ENCODE peak calls at places on chromosomes 16 and 17, in four cellular contexts. One of them, this sample, is unnamed.

GRCh38 chr17:82302991-82303943 is 14.1 kb downstream of the CD7 start:
- DNase-seq in heart right ventricle: no peak
- DNase-seq in AG10803: no peak
- DNase-seq in pancreas: no peak
- DNase-seq in this sample: no peak

GRCh38 chr17:29149431-29150064 is 30.6 kb downstream of the MYO18A start:
- DNase-seq in heart right ventricle: no peak
- DNase-seq in AG10803: no peak
- DNase-seq in pancreas: no peak
- DNase-seq in this sample: peak

GRCh38 chr16:29007865-29008593 is 23.2 kb downstream of the LAT start:
- DNase-seq in heart right ventricle: no peak
- DNase-seq in AG10803: peak
- DNase-seq in pancreas: no peak
- DNase-seq in this sample: no peak

GRCh38 chr17:44386182-44386525 is 3.3 kb downstream of the ITGA2B start:
- DNase-seq in heart right ventricle: no peak
- DNase-seq in AG10803: no peak
- DNase-seq in pancreas: no peak
- DNase-seq in this sample: no peak

GRCh38 chr16:48734220-48734619 is 124.2 kb upstream of the N4BP1 start:
- DNase-seq in heart right ventricle: no peak
- DNase-seq in AG10803: no peak
- DNase-seq in pancreas: no peak
- DNase-seq in this sample: no peak

GRCh38 chr17:59668816-59669215 is 38.4 kb downstream of the PTRH2 start:
- DNase-seq in heart right ventricle: no peak
- DNase-seq in AG10803: peak
- DNase-seq in pancreas: no peak
- DNase-seq in this sample: no peak

GRCh38 chr17:77306048-77306789 is 165.4 kb downstream of the SEC14L1 start:
- DNase-seq in heart right ventricle: no peak
- DNase-seq in AG10803: no peak
- DNase-seq in pancreas: no peak
- DNase-seq in this sample: no peak

GRCh38 chr17:54085934-54086333 is 263.2 kb downstream of the KIF2B start:
- DNase-seq in heart right ventricle: no peak
- DNase-seq in AG10803: no peak
- DNase-seq in pancreas: no peak
- DNase-seq in this sample: no peak

GRCh38 chr17:71338396-71338795 is 782.4 kb upstream of the SOX9 start:
- DNase-seq in heart right ventricle: no peak
- DNase-seq in AG10803: peak
- DNase-seq in pancreas: no peak
- DNase-seq in this sample: no peak

GRCh38 chr17:46783031-46783593 is 35.4 kb downstream of the WNT3 start:
- DNase-seq in heart right ventricle: no peak
- DNase-seq in AG10803: no peak
- DNase-seq in pancreas: peak
- DNase-seq in this sample: no peak

GRCh38 chr16:8859913-8860881 is 8.6 kb downstream of the CARHSP1 start:
- DNase-seq in heart right ventricle: no peak
- DNase-seq in AG10803: peak
- DNase-seq in pancreas: no peak
- DNase-seq in this sample: peak

GRCh38 chr17:57436565-57436964 is 180.2 kb downstream of the MSI2 start:
- DNase-seq in heart right ventricle: no peak
- DNase-seq in AG10803: no peak
- DNase-seq in pancreas: no peak
- DNase-seq in this sample: no peak

GRCh38 chr17:2347805-2348685 is 10.7 kb downstream of the SGSM2 start:
- DNase-seq in heart right ventricle: no peak
- DNase-seq in AG10803: peak
- DNase-seq in pancreas: no peak
- DNase-seq in this sample: no peak

GRCh38 chr17:19383681-19384470 is 3.1 kb downstream of the MFAP4 start:
- DNase-seq in heart right ventricle: no peak
- DNase-seq in AG10803: peak
- DNase-seq in pancreas: no peak
- DNase-seq in this sample: peak

GRCh38 chr17:76956846-76957540 is 88.8 kb downstream of the MGAT5B start:
- DNase-seq in heart right ventricle: no peak
- DNase-seq in AG10803: no peak
- DNase-seq in pancreas: no peak
- DNase-seq in this sample: no peak

GRCh38 chr17:58336456-58337094 is 8.0 kb upstream of the TSPOAP1 start:
- DNase-seq in heart right ventricle: no peak
- DNase-seq in AG10803: peak
- DNase-seq in pancreas: no peak
- DNase-seq in this sample: no peak

GRCh38 chr16:27945233-27945975 is 118.1 kb downstream of the GSG1L start:
- DNase-seq in heart right ventricle: no peak
- DNase-seq in AG10803: no peak
- DNase-seq in pancreas: no peak
- DNase-seq in this sample: no peak

GRCh38 chr16:60686824-60687223 is 1349.4 kb downstream of the CDH8 start:
- DNase-seq in heart right ventricle: no peak
- DNase-seq in AG10803: no peak
- DNase-seq in pancreas: no peak
- DNase-seq in this sample: no peak
- TF ChIP-seq CTCF in heart right ventricle: no peak
- TF ChIP-seq CTCF in AG10803: no peak
- TF ChIP-seq CTCF in pancreas: no peak
- TF ChIP-seq CTCF in this sample: no peak

GRCh38 chr16:84746231-84746630 is 46.4 kb downstream of the USP10 start:
- DNase-seq in heart right ventricle: no peak
- DNase-seq in AG10803: no peak
- DNase-seq in pancreas: no peak
- DNase-seq in this sample: no peak

GRCh38 chr16:84746875-84747274 is 47.1 kb downstream of the USP10 start:
- DNase-seq in heart right ventricle: no peak
- DNase-seq in AG10803: no peak
- DNase-seq in pancreas: no peak
- DNase-seq in this sample: no peak

GRCh38 chr16:84751241-84751640 is 51.4 kb downstream of the USP10 start:
- DNase-seq in heart right ventricle: no peak
- DNase-seq in AG10803: no peak
- DNase-seq in pancreas: no peak
- DNase-seq in this sample: no peak

GRCh38 chr16:84749815-84750214 is 50.0 kb downstream of the USP10 start:
- DNase-seq in heart right ventricle: no peak
- DNase-seq in AG10803: no peak
- DNase-seq in pancreas: no peak
- DNase-seq in this sample: no peak

DNA sequence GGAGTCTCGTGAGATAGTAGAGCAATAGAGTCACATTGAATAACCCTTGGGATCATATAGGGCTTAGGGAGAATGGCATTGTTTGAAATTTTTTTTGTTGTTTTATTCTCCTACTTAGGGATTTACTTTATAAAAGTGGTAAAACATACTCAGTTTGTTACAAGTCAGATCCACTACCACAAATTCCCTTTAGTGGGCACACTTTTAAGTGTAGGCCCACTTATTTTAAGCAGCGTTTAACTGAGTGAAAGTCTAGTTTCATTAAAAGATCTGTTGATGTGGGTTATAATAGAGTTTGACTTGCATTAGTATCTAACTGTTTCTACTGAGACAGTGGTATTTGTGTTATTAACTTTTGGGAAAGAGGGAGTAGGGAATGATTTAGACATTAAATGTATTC is 49.3 kb downstream of the USP10 start:
- DNase-seq in heart right ventricle: no peak
- DNase-seq in AG10803: no peak
- DNase-seq in pancreas: no peak
- DNase-seq in this sample: no peak
- TF ChIP-seq CTCF in heart right ventricle: no peak
- TF ChIP-seq CTCF in AG10803: peak
- TF ChIP-seq CTCF in pancreas: no peak
- TF ChIP-seq CTCF in this sample: no peak

DNA sequence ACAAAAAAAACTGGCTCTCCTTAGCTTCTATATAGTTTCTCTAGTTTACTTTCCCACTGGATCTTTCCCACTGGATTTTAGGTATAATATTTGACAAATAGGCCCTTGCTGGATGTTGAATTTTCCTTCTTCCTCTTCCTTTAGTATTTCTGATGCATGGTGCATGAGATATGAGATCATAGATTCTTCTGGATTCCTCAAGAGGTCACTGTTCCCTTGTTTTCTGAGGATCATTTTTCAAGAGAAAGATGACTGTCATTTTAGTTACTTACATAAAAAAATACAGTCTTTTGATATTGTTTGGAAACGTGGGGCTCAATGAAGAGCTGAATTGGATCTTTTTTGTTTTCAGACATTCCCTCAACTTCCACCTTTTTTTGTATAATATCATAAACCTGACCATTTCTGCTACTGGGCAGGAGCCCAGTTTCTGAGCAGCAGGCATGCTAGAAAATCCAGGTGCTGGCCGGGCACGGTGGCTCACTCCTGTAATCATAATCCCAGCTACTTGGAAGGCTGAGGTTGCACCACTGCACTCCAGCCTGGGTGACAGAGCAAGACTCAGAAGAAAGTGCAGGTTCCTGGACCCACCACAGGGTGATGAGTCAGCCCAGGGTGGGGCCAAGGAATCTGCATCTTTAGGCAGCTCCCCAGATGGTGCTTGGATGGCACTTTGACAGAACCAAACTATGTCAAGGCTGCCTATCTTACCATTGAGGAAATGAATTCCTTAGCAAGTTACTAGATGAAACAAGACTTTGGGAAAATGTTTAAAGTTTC is 70.3 kb downstream of the SDR42E1 start:
- DNase-seq in heart right ventricle: no peak
- DNase-seq in AG10803: peak
- DNase-seq in pancreas: no peak
- DNase-seq in this sample: no peak
- TF ChIP-seq CTCF in heart right ventricle: peak
- TF ChIP-seq CTCF in AG10803: peak
- TF ChIP-seq CTCF in pancreas: peak
- TF ChIP-seq CTCF in this sample: peak

GRCh38 chr17:37476431-37477130 is 13.1 kb upstream of the DUSP14 start:
- DNase-seq in heart right ventricle: peak
- DNase-seq in AG10803: peak
- DNase-seq in pancreas: no peak
- DNase-seq in this sample: no peak
- TF ChIP-seq CTCF in heart right ventricle: no peak
- TF ChIP-seq CTCF in AG10803: no peak
- TF ChIP-seq CTCF in pancreas: no peak
- TF ChIP-seq CTCF in this sample: no peak

DNA sequence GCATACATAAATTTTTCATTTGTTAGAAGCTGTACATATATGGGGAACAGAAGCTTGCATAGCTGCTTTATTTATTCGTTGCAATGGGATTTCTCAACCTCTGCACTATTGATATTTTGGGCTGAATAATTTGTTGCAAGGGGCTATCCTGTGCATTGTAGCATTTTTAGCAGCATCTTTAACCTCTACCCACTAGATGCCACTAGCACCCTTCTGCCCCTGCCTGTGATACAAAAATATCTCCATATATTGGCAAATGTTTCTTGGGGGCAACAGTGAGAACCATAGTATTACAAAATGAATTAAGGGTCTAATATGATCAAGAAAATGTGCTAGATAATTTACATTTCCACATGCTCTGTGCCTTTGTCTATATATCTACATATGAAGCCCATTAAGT is 1401.0 kb downstream of the CDH11 start:
- DNase-seq in heart right ventricle: no peak
- DNase-seq in AG10803: no peak
- DNase-seq in pancreas: no peak
- DNase-seq in this sample: no peak
- TF ChIP-seq CTCF in heart right ventricle: peak
- TF ChIP-seq CTCF in AG10803: peak
- TF ChIP-seq CTCF in pancreas: no peak
- TF ChIP-seq CTCF in this sample: no peak

DNA sequence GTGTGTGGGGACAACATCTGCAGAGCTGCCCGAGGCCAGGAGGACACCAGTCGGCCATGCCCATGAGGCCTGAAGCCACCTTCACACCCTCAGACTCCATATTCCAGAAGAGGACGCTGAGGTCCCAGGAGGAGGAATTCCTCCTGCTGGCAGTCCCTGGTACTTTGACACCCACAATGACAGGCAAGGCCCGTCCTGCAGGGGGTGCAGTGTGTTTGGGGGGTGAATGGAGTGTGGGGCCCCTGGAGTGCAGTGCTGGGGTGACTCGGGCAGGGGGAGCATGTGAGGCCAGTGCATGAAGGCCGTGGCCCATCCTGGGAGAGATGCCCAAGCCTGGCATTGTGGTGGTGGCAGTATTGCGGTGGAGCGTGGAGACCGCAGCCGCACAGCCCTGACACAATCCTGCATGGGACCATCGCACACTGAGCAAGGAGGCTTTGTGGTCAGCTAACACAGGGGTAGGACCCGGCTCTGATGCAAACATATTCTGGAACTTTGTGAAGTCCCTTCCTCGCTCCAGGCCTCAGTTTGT is 52.2 kb downstream of the ZDHHC7 start:
- DNase-seq in heart right ventricle: no peak
- DNase-seq in AG10803: no peak
- DNase-seq in pancreas: no peak
- DNase-seq in this sample: no peak
- TF ChIP-seq CTCF in heart right ventricle: no peak
- TF ChIP-seq CTCF in AG10803: peak
- TF ChIP-seq CTCF in pancreas: no peak
- TF ChIP-seq CTCF in this sample: no peak